ENCODE peak calls at places on chromosomes 11 and 22, in five cellular contexts. One of them, this sample, is unnamed.

GRCh38 chr11:48005878-48006277 is 25.5 kb downstream of the PTPRJ start:
- DNase-seq in stimulated activated CD8-positive, alpha-beta memory T cell treated with anti-CD3 and anti-CD28 coated beads, Interleukin-4, amount 100 ng/mL, for 4 hours: no peak
- DNase-seq in NCI-H1417 treated with DMSO at 0.1 percent for 48 hours: no peak
- DNase-seq in NCI-H460: no peak
- DNase-seq in ACHN: no peak
- DNase-seq in this sample: no peak

GRCh38 chr11:64232182-64233018 is 2.0 kb upstream of the VEGFB start:
- DNase-seq in stimulated activated CD8-positive, alpha-beta memory T cell treated with anti-CD3 and anti-CD28 coated beads, Interleukin-4, amount 100 ng/mL, for 4 hours: no peak
- DNase-seq in NCI-H1417 treated with DMSO at 0.1 percent for 48 hours: no peak
- DNase-seq in NCI-H460: no peak
- DNase-seq in ACHN: no peak
- DNase-seq in this sample: no peak

GRCh38 chr11:3195251-3196160 is 23.1 kb downstream of the MRGPRG start:
- DNase-seq in stimulated activated CD8-positive, alpha-beta memory T cell treated with anti-CD3 and anti-CD28 coated beads, Interleukin-4, amount 100 ng/mL, for 4 hours: no peak
- DNase-seq in NCI-H1417 treated with DMSO at 0.1 percent for 48 hours: no peak
- DNase-seq in NCI-H460: peak; percentile 6
- DNase-seq in ACHN: peak; percentile 19
- DNase-seq in this sample: no peak

GRCh38 chr11:117822522-117823033 is 2.0 kb downstream of the FXYD2 start:
- DNase-seq in stimulated activated CD8-positive, alpha-beta memory T cell treated with anti-CD3 and anti-CD28 coated beads, Interleukin-4, amount 100 ng/mL, for 4 hours: no peak
- DNase-seq in NCI-H1417 treated with DMSO at 0.1 percent for 48 hours: no peak
- DNase-seq in NCI-H460: no peak
- DNase-seq in ACHN: no peak
- DNase-seq in this sample: no peak

GRCh38 chr11:98398508-98398907 is 622.2 kb upstream of the CNTN5 start:
- DNase-seq in stimulated activated CD8-positive, alpha-beta memory T cell treated with anti-CD3 and anti-CD28 coated beads, Interleukin-4, amount 100 ng/mL, for 4 hours: no peak
- DNase-seq in NCI-H1417 treated with DMSO at 0.1 percent for 48 hours: no peak
- DNase-seq in NCI-H460: no peak
- DNase-seq in ACHN: no peak
- DNase-seq in this sample: no peak

GRCh38 chr11:62433141-62433543 is 14.3 kb downstream of the SCGB1A1 start:
- DNase-seq in stimulated activated CD8-positive, alpha-beta memory T cell treated with anti-CD3 and anti-CD28 coated beads, Interleukin-4, amount 100 ng/mL, for 4 hours: no peak
- DNase-seq in NCI-H1417 treated with DMSO at 0.1 percent for 48 hours: no peak
- DNase-seq in NCI-H460: no peak
- DNase-seq in ACHN: peak; percentile 40
- DNase-seq in this sample: no peak

GRCh38 chr11:126231725-126232459 is 20.3 kb downstream of the FAM118B start:
- DNase-seq in stimulated activated CD8-positive, alpha-beta memory T cell treated with anti-CD3 and anti-CD28 coated beads, Interleukin-4, amount 100 ng/mL, for 4 hours: no peak
- DNase-seq in NCI-H1417 treated with DMSO at 0.1 percent for 48 hours: no peak
- DNase-seq in NCI-H460: no peak
- DNase-seq in ACHN: no peak
- DNase-seq in this sample: no peak

GRCh38 chr22:26406118-26406517 is 22.9 kb upstream of the ASPHD2 start:
- DNase-seq in stimulated activated CD8-positive, alpha-beta memory T cell treated with anti-CD3 and anti-CD28 coated beads, Interleukin-4, amount 100 ng/mL, for 4 hours: no peak
- DNase-seq in NCI-H1417 treated with DMSO at 0.1 percent for 48 hours: no peak
- DNase-seq in NCI-H460: no peak
- DNase-seq in ACHN: no peak
- DNase-seq in this sample: peak; percentile 18

GRCh38 chr11:19633276-19633675 is 79.4 kb upstream of the NAV2 start:
- DNase-seq in stimulated activated CD8-positive, alpha-beta memory T cell treated with anti-CD3 and anti-CD28 coated beads, Interleukin-4, amount 100 ng/mL, for 4 hours: no peak
- DNase-seq in NCI-H1417 treated with DMSO at 0.1 percent for 48 hours: no peak
- DNase-seq in NCI-H460: no peak
- DNase-seq in ACHN: no peak
- DNase-seq in this sample: no peak

GRCh38 chr22:24140357-24140756 is 40.9 kb upstream of the SUSD2 start:
- DNase-seq in stimulated activated CD8-positive, alpha-beta memory T cell treated with anti-CD3 and anti-CD28 coated beads, Interleukin-4, amount 100 ng/mL, for 4 hours: no peak
- DNase-seq in NCI-H1417 treated with DMSO at 0.1 percent for 48 hours: no peak
- DNase-seq in NCI-H460: no peak
- DNase-seq in ACHN: no peak
- DNase-seq in this sample: no peak

GRCh38 chr11:66409226-66409625 is 11.6 kb upstream of the NPAS4 start:
- DNase-seq in stimulated activated CD8-positive, alpha-beta memory T cell treated with anti-CD3 and anti-CD28 coated beads, Interleukin-4, amount 100 ng/mL, for 4 hours: no peak
- DNase-seq in NCI-H1417 treated with DMSO at 0.1 percent for 48 hours: no peak
- DNase-seq in NCI-H460: no peak
- DNase-seq in ACHN: no peak
- DNase-seq in this sample: no peak

GRCh38 chr11:1153105-1153950 is 4.4 kb upstream of the MUC5AC start:
- DNase-seq in stimulated activated CD8-positive, alpha-beta memory T cell treated with anti-CD3 and anti-CD28 coated beads, Interleukin-4, amount 100 ng/mL, for 4 hours: no peak
- DNase-seq in NCI-H1417 treated with DMSO at 0.1 percent for 48 hours: no peak
- DNase-seq in NCI-H460: no peak
- DNase-seq in ACHN: peak; percentile 48
- DNase-seq in this sample: no peak

GRCh38 chr11:44931466-44931865 is 19.2 kb downstream of the TP53I11 start:
- DNase-seq in stimulated activated CD8-positive, alpha-beta memory T cell treated with anti-CD3 and anti-CD28 coated beads, Interleukin-4, amount 100 ng/mL, for 4 hours: no peak
- DNase-seq in NCI-H1417 treated with DMSO at 0.1 percent for 48 hours: no peak
- DNase-seq in NCI-H460: no peak
- DNase-seq in ACHN: no peak
- DNase-seq in this sample: no peak

GRCh38 chr22:17349172-17349571 is 20.1 kb upstream of the CECR2 start:
- DNase-seq in stimulated activated CD8-positive, alpha-beta memory T cell treated with anti-CD3 and anti-CD28 coated beads, Interleukin-4, amount 100 ng/mL, for 4 hours: no peak
- DNase-seq in NCI-H1417 treated with DMSO at 0.1 percent for 48 hours: no peak
- DNase-seq in NCI-H460: no peak
- DNase-seq in ACHN: no peak
- DNase-seq in this sample: no peak

GRCh38 chr11:3824714-3825472 is 15.9 kb downstream of the RHOG start:
- DNase-seq in stimulated activated CD8-positive, alpha-beta memory T cell treated with anti-CD3 and anti-CD28 coated beads, Interleukin-4, amount 100 ng/mL, for 4 hours: peak; percentile 67
- DNase-seq in NCI-H1417 treated with DMSO at 0.1 percent for 48 hours: no peak
- DNase-seq in NCI-H460: peak; percentile 58
- DNase-seq in ACHN: peak; percentile 13
- DNase-seq in this sample: no peak

GRCh38 chr22:46352691-46353386 is 17.3 kb downstream of the TRMU start:
- DNase-seq in stimulated activated CD8-positive, alpha-beta memory T cell treated with anti-CD3 and anti-CD28 coated beads, Interleukin-4, amount 100 ng/mL, for 4 hours: no peak
- DNase-seq in NCI-H1417 treated with DMSO at 0.1 percent for 48 hours: no peak
- DNase-seq in NCI-H460: no peak
- DNase-seq in ACHN: peak; percentile 78
- DNase-seq in this sample: no peak

GRCh38 chr11:72333657-72334056 is 89.7 kb upstream of the PHOX2A start:
- DNase-seq in stimulated activated CD8-positive, alpha-beta memory T cell treated with anti-CD3 and anti-CD28 coated beads, Interleukin-4, amount 100 ng/mL, for 4 hours: no peak
- DNase-seq in NCI-H1417 treated with DMSO at 0.1 percent for 48 hours: no peak
- DNase-seq in NCI-H460: no peak
- DNase-seq in ACHN: no peak
- DNase-seq in this sample: no peak

GRCh38 chr11:3006505-3007260 is 14.6 kb upstream of the NAP1L4 start:
- DNase-seq in stimulated activated CD8-positive, alpha-beta memory T cell treated with anti-CD3 and anti-CD28 coated beads, Interleukin-4, amount 100 ng/mL, for 4 hours: no peak
- DNase-seq in NCI-H1417 treated with DMSO at 0.1 percent for 48 hours: no peak
- DNase-seq in NCI-H460: no peak
- DNase-seq in ACHN: no peak
- DNase-seq in this sample: no peak

GRCh38 chr11:73317373-73317772 is 9.3 kb downstream of the ARHGEF17 start:
- DNase-seq in stimulated activated CD8-positive, alpha-beta memory T cell treated with anti-CD3 and anti-CD28 coated beads, Interleukin-4, amount 100 ng/mL, for 4 hours: no peak
- DNase-seq in NCI-H1417 treated with DMSO at 0.1 percent for 48 hours: no peak
- DNase-seq in NCI-H460: no peak
- DNase-seq in ACHN: no peak
- DNase-seq in this sample: no peak

GRCh38 chr11:99739464-99740089 is 718.8 kb downstream of the CNTN5 start:
- DNase-seq in stimulated activated CD8-positive, alpha-beta memory T cell treated with anti-CD3 and anti-CD28 coated beads, Interleukin-4, amount 100 ng/mL, for 4 hours: no peak
- DNase-seq in NCI-H1417 treated with DMSO at 0.1 percent for 48 hours: peak; percentile 17
- DNase-seq in NCI-H460: peak; percentile 30
- DNase-seq in ACHN: peak; percentile 44
- DNase-seq in this sample: no peak

GRCh38 chr22:30028731-30029130 is 51.5 kb upstream of the HORMAD2 start:
- DNase-seq in stimulated activated CD8-positive, alpha-beta memory T cell treated with anti-CD3 and anti-CD28 coated beads, Interleukin-4, amount 100 ng/mL, for 4 hours: no peak
- DNase-seq in NCI-H1417 treated with DMSO at 0.1 percent for 48 hours: no peak
- DNase-seq in NCI-H460: no peak
- DNase-seq in ACHN: no peak
- DNase-seq in this sample: no peak

GRCh38 chr11:67435727-67436458 is 1.6 kb downstream of the PTPRCAP start:
- DNase-seq in stimulated activated CD8-positive, alpha-beta memory T cell treated with anti-CD3 and anti-CD28 coated beads, Interleukin-4, amount 100 ng/mL, for 4 hours: no peak
- DNase-seq in NCI-H1417 treated with DMSO at 0.1 percent for 48 hours: no peak
- DNase-seq in NCI-H460: no peak
- DNase-seq in ACHN: no peak
- DNase-seq in this sample: no peak

GRCh38 chr22:48871176-48871840 is 956.4 kb downstream of the BRD1 start:
- DNase-seq in stimulated activated CD8-positive, alpha-beta memory T cell treated with anti-CD3 and anti-CD28 coated beads, Interleukin-4, amount 100 ng/mL, for 4 hours: no peak
- DNase-seq in NCI-H1417 treated with DMSO at 0.1 percent for 48 hours: no peak
- DNase-seq in NCI-H460: no peak
- DNase-seq in ACHN: no peak
- DNase-seq in this sample: no peak

GRCh38 chr11:31804439-31805036 is 6.6 kb downstream of the PAX6 start:
- DNase-seq in stimulated activated CD8-positive, alpha-beta memory T cell treated with anti-CD3 and anti-CD28 coated beads, Interleukin-4, amount 100 ng/mL, for 4 hours: no peak
- DNase-seq in NCI-H1417 treated with DMSO at 0.1 percent for 48 hours: no peak
- DNase-seq in NCI-H460: no peak
- DNase-seq in ACHN: no peak
- DNase-seq in this sample: no peak

GRCh38 chr11:12235549-12235944 is 125.2 kb downstream of the MICAL2 start:
- DNase-seq in stimulated activated CD8-positive, alpha-beta memory T cell treated with anti-CD3 and anti-CD28 coated beads, Interleukin-4, amount 100 ng/mL, for 4 hours: no peak
- DNase-seq in NCI-H1417 treated with DMSO at 0.1 percent for 48 hours: no peak
- DNase-seq in NCI-H460: no peak
- DNase-seq in ACHN: peak; percentile 21
- DNase-seq in this sample: no peak

GRCh38 chr11:58659404-58659803 is 36.9 kb downstream of the CNTF start:
- DNase-seq in stimulated activated CD8-positive, alpha-beta memory T cell treated with anti-CD3 and anti-CD28 coated beads, Interleukin-4, amount 100 ng/mL, for 4 hours: no peak
- DNase-seq in NCI-H1417 treated with DMSO at 0.1 percent for 48 hours: no peak
- DNase-seq in NCI-H460: no peak
- DNase-seq in ACHN: peak; percentile 30
- DNase-seq in this sample: no peak

GRCh38 chr11:57373146-57373545 is 7.8 kb downstream of the PRG3 start:
- DNase-seq in stimulated activated CD8-positive, alpha-beta memory T cell treated with anti-CD3 and anti-CD28 coated beads, Interleukin-4, amount 100 ng/mL, for 4 hours: no peak
- DNase-seq in NCI-H1417 treated with DMSO at 0.1 percent for 48 hours: no peak
- DNase-seq in NCI-H460: no peak
- DNase-seq in ACHN: no peak
- DNase-seq in this sample: no peak

GRCh38 chr11:71996946-71997345 is 1.8 kb upstream of the IL18BP start:
- DNase-seq in stimulated activated CD8-positive, alpha-beta memory T cell treated with anti-CD3 and anti-CD28 coated beads, Interleukin-4, amount 100 ng/mL, for 4 hours: no peak
- DNase-seq in NCI-H1417 treated with DMSO at 0.1 percent for 48 hours: no peak
- DNase-seq in NCI-H460: no peak
- DNase-seq in ACHN: no peak
- DNase-seq in this sample: no peak

GRCh38 chr22:36644333-36644757 is 59.2 kb downstream of the CACNG2 start:
- DNase-seq in stimulated activated CD8-positive, alpha-beta memory T cell treated with anti-CD3 and anti-CD28 coated beads, Interleukin-4, amount 100 ng/mL, for 4 hours: no peak
- DNase-seq in NCI-H1417 treated with DMSO at 0.1 percent for 48 hours: no peak
- DNase-seq in NCI-H460: peak; percentile 80
- DNase-seq in ACHN: peak; percentile 92
- DNase-seq in this sample: no peak

GRCh38 chr22:50329236-50329635 is 2.4 kb upstream of the DENND6B start:
- DNase-seq in stimulated activated CD8-positive, alpha-beta memory T cell treated with anti-CD3 and anti-CD28 coated beads, Interleukin-4, amount 100 ng/mL, for 4 hours: no peak
- DNase-seq in NCI-H1417 treated with DMSO at 0.1 percent for 48 hours: no peak
- DNase-seq in NCI-H460: no peak
- DNase-seq in ACHN: no peak
- DNase-seq in this sample: no peak

GRCh38 chr22:31122532-31123291 is at the start of gene INPP5J:
- DNase-seq in stimulated activated CD8-positive, alpha-beta memory T cell treated with anti-CD3 and anti-CD28 coated beads, Interleukin-4, amount 100 ng/mL, for 4 hours: no peak
- DNase-seq in NCI-H1417 treated with DMSO at 0.1 percent for 48 hours: no peak
- DNase-seq in NCI-H460: peak; percentile 34
- DNase-seq in ACHN: peak; percentile 55
- DNase-seq in this sample: no peak

GRCh38 chr11:43367382-43368178 is 8.9 kb downstream of the TTC17 start:
- DNase-seq in stimulated activated CD8-positive, alpha-beta memory T cell treated with anti-CD3 and anti-CD28 coated beads, Interleukin-4, amount 100 ng/mL, for 4 hours: no peak
- DNase-seq in NCI-H1417 treated with DMSO at 0.1 percent for 48 hours: no peak
- DNase-seq in NCI-H460: no peak
- DNase-seq in ACHN: no peak
- DNase-seq in this sample: no peak

GRCh38 chr22:25622011-25622410 is 57.5 kb downstream of the GRK3 start:
- DNase-seq in stimulated activated CD8-positive, alpha-beta memory T cell treated with anti-CD3 and anti-CD28 coated beads, Interleukin-4, amount 100 ng/mL, for 4 hours: no peak
- DNase-seq in NCI-H1417 treated with DMSO at 0.1 percent for 48 hours: no peak
- DNase-seq in NCI-H460: no peak
- DNase-seq in ACHN: no peak
- DNase-seq in this sample: no peak

This sample was measured in NCI-H2081 treated with DMSO at 0.1 percent for 48 hours.